ENCODE peak calls at places on chromosomes 1 and 21, in six cellular contexts. C, P, V, Z, A and O are unnamed samples.

GRCh38 chr1:207813946-207814345 is 62.1 kb downstream of the CD46 start:
- DNase-seq in C (no peak), P (no peak), V (no peak), Z (no peak), A (no peak), O (no peak)

GRCh38 chr1:218332416-218332815 is 12.7 kb upstream of the TGFB2 start:
- DNase-seq in C (no peak), P (no peak), V (no peak), Z (peak), A (no peak), O (no peak)

GRCh38 chr1:23718482-23718881 is 24.8 kb upstream of the ELOA start:
- DNase-seq in C (peak), P (no peak), V (no peak), Z (peak), A (no peak), O (no peak)

GRCh38 chr1:26434161-26434752 is 2.1 kb downstream of the DHDDS start:
- DNase-seq in C (no peak), P (no peak), V (no peak), Z (no peak), A (no peak), O (no peak)

GRCh38 chr1:156797212-156797871 is 19.3 kb downstream of the SH2D2A start:
- DNase-seq in C (peak), P (no peak), V (no peak), Z (peak), A (peak), O (no peak)

GRCh38 chr1:91499904-91500755 is 521 bp upstream of the CDC7 start:
- DNase-seq in C (no peak), P (peak), V (no peak), Z (no peak), A (no peak), O (no peak)

GRCh38 chr1:196609114-196609737 is 986 bp upstream of the KCNT2 start:
- DNase-seq in C (no peak), P (no peak), V (no peak), Z (peak), A (no peak), O (peak)

GRCh38 chr1:94792473-94792875 is 27.7 kb upstream of the SLC44A3 start:
- DNase-seq in C (no peak), P (no peak), V (no peak), Z (peak), A (no peak), O (no peak)

GRCh38 chr1:116573388-116574100 is 2.7 kb upstream of the CD58 start:
- DNase-seq in C (no peak), P (no peak), V (no peak), Z (peak), A (no peak), O (no peak)

GRCh38 chr1:47942238-47942629 is 55.0 kb downstream of the TRABD2B start:
- DNase-seq in C (no peak), P (no peak), V (no peak), Z (no peak), A (no peak), O (no peak)

GRCh38 chr1:169795687-169796086 is 980 bp upstream of the METTL18 start:
- DNase-seq in C (no peak), P (no peak), V (no peak), Z (no peak), A (no peak), O (no peak)

GRCh38 chr1:65525297-65526048 is 105.0 kb downstream of the LEPR start:
- DNase-seq in C (peak), P (no peak), V (no peak), Z (no peak), A (no peak), O (peak)

GRCh38 chr1:226994357-226995063 is 54.4 kb downstream of the COQ8A start:
- DNase-seq in C (peak), P (no peak), V (no peak), Z (no peak), A (no peak), O (no peak)

GRCh38 chr1:234839663-234840062 is 229.7 kb upstream of the IRF2BP2 start:
- DNase-seq in C (no peak), P (no peak), V (no peak), Z (no peak), A (no peak), O (no peak)

GRCh38 chr1:36432616-36433015 is 17.6 kb downstream of the OSCP1 start:
- DNase-seq in C (no peak), P (no peak), V (no peak), Z (no peak), A (no peak), O (no peak)

GRCh38 chr1:18651727-18652126 is 21.1 kb downstream of the PAX7 start:
- DNase-seq in C (no peak), P (no peak), V (no peak), Z (no peak), A (no peak), O (no peak)

GRCh38 chr1:156860113-156860638 is 489 bp upstream of the NTRK1 start:
- DNase-seq in C (no peak), P (no peak), V (no peak), Z (peak), A (peak), O (no peak)

GRCh38 chr1:31422505-31423319 is 9.7 kb downstream of the SERINC2 start:
- DNase-seq in C (peak), P (peak), V (peak), Z (peak), A (peak), O (peak)

GRCh38 chr21:18959817-18960216 is 556.2 kb upstream of the TMPRSS15 start:
- DNase-seq in C (no peak), P (no peak), V (no peak), Z (no peak), A (no peak), O (no peak)

GRCh38 chr1:32521165-32521564 is 18.1 kb upstream of the ZBTB8A start:
- DNase-seq in C (no peak), P (no peak), V (no peak), Z (no peak), A (no peak), O (no peak)
- H3K4me3 ChIP-seq in C (no peak), P (no peak), V (no peak), Z (no peak), A (no peak), O (no peak)

DNA sequence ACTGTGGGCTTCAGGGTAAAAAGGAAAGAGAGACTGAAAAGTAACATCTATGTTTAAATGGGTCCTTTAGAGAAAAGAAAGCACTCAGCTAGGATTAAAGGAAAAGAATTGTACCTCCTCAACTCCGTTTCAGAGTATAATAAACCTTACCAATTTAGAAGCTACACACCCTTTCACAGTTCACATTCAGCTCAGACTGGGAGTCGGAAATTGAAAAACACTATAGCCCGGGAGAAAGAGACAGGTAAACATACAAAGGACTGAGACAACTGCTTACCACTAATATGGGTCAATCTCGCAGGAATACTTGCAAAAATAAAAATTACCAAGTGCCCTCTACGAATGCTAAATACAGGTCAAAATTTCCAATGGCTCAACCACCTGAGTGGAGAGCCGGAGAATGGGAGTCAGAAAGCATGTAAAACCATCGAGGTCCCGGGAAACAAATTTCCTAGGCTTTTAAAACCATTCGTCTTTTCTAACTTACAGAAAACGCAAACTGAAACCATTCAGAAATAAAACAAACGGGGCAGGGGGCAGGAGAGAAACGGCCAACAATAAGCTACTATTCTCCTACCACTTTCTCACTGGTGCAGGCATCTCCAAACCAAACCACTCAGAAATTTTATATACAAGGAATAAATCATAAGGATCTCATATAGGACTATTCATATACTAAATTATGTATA is 136.7 kb downstream of the RERE start:
- DNase-seq in C (no peak), P (no peak), V (no peak), Z (no peak), A (no peak), O (no peak)
- H3K4me3 ChIP-seq in C (no peak), P (no peak), V (no peak), Z (peak), A (no peak), O (no peak)

GRCh38 chr1:6935379-6936307 is 150.4 kb downstream of the CAMTA1 start:
- DNase-seq in C (no peak), P (no peak), V (no peak), Z (no peak), A (no peak), O (no peak)
- H3K4me3 ChIP-seq in C (no peak), P (peak), V (no peak), Z (no peak), A (no peak), O (no peak)

DNA sequence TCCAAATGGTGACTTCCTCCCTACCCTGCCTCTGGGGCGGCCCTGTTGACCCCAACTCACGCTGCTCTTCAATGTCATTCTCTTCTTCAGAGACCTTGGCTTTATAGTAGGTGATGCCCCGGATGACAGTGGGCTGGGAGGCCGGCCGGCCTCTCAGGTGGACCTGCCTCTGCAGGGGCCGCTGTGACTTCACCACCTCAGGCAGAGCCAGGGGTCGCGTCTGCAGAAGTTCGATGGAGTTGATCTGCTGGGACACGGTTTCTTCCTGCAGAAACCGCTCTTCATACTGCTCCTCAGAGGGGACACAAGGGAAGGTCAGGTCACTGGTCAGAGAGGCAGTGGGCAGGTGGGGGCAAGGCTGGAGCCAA is 23.6 kb downstream of the OLFML2B start:
- DNase-seq in C (no peak), P (no peak), V (no peak), Z (no peak), A (no peak), O (no peak)
- H3K4me3 ChIP-seq in C (no peak), P (no peak), V (no peak), Z (no peak), A (no peak), O (no peak)

DNA sequence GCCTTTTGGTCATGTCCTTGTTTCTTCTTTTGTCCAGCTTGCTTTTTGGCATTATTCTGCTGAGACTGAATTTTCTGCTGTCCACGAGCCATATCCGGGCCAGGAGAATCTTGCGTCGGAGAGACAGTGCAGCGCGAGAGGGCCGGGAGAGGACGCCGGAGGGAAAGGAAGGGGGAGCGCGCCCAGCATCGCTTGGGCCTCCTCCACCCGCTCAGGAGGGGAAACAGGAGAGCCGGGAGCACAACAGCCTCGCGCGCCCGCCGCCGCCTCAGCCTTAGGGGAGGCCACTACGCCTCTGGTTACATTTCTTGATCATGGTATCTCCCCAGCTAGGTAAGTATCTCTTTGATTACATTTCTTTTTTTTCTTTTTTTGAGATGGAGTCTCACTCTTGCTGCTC is 7.4 kb upstream of the DEGS1 start:
- DNase-seq in C (no peak), P (peak), V (no peak), Z (peak), A (no peak), O (no peak)
- H3K4me3 ChIP-seq in C (peak), P (no peak), V (peak), Z (no peak), A (no peak), O (no peak)

DNA sequence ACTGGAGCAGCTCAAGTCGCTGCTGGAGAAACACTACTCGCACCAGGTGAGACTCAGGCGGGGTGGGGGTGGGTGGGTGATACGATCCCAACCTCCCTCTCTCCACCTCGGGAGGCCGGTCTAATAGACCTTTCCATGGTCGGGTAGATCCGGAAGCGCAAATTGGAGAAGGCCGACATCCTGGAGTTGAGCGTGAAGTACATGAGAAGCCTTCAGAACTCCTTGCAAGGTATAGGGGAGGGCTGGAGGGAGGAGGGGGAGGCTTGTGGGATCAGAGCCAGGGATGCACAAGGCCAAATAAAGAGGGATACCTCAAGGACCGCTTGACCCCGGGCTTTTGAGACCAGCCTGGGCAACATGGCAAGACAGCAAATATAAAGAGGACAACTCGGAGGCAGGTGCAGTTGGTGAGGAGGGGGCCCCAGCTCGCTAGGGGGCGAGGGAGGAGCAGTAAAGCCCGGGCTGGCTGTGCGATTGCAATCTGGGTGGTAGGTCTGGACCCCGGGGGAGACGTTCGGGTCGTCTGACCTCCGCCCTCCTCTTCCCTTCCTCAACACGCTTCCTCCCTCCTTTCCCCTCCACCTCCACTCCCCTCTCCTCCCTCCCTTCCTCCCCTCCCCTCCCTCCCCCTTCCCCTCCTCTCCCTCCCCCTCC is 549 bp downstream of the HES3 start:
- DNase-seq in C (no peak), P (no peak), V (no peak), Z (no peak), A (no peak), O (no peak)
- H3K4me3 ChIP-seq in C (peak), P (no peak), V (no peak), Z (no peak), A (no peak), O (no peak)

DNA sequence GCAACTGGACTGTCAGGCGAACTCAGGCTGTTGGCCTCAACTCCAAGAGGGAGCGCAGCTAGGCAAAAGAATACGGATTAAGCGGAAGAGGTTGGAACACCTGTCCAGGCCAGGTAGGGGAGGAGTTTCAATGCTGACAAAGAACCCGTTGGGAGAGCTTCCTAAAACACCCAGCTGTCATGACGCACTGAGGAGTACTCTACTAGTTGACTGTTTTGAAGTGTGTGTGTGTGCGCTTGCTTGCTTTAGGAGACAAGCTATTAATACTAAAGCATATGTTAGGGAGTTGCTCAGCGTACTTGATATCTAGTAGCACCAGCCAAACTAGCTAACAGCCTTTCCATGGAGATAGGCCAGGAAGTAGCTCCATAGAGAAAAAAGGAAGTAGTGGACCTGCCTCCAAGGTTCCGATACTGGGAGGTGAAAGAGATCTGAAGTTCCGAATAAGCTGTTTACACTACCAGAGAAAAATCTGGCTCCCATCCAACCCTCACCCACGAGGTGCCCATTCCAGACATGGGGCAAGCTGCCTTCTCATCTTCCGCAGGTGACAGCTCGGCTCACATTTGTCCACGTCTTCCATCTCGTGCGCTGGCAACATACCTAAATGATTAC is 974 bp upstream of the FNBP1L start:
- DNase-seq in C (no peak), P (peak), V (peak), Z (no peak), A (peak), O (no peak)
- H3K4me3 ChIP-seq in C (peak), P (peak), V (peak), Z (no peak), A (no peak), O (peak)

DNA sequence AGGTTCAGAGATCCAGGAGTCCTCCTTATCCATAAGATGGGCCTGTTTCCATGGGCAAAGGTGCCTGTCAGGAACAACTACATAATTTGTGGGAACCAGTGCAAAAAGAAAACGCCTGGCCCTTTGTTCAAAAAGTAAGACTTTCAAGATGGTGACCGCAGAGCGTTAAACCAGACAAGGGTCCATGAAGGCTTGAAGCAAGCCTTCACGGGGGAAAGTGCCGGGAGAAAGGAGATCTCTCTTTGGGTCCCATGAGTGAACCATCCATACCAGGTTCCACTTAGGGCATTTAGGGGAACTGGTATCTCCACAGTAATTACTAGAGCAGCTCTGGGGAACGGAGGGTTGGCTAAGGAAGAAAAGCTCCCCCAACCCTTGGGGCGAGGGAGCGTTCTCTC is 927 bp upstream of the RASSF5 start:
- DNase-seq in C (no peak), P (no peak), V (no peak), Z (no peak), A (no peak), O (no peak)
- H3K4me3 ChIP-seq in C (no peak), P (peak), V (no peak), Z (no peak), A (peak), O (peak)

GRCh38 chr1:70093250-70093975 is 112.0 kb downstream of the LRRC40 start:
- DNase-seq in C (no peak), P (no peak), V (no peak), Z (no peak), A (no peak), O (no peak)
- H3K4me3 ChIP-seq in C (no peak), P (no peak), V (no peak), Z (no peak), A (no peak), O (no peak)